ENCODE peak calls at places on chromosomes 12 and 14, in five cellular contexts. Q, A, S, O and M are unnamed samples.

GRCh38 chr12:7387289-7387688 is 56.7 kb downstream of the CD163L1 start:
- DNase-seq in O (no peak), A (no peak), S (no peak), Q (no peak), M (no peak)

GRCh38 chr12:50515587-50515986 is 10.8 kb downstream of the DIP2B start:
- DNase-seq in S (no peak), Q (no peak), A (no peak), O (no peak), M (no peak)

GRCh38 chr14:92880351-92880750 is 42.6 kb upstream of the CHGA start:
- DNase-seq in A (no peak), Q (no peak), O (no peak), S (no peak), M (no peak)

GRCh38 chr14:105474478-105475268 is at the start of gene CRIP2:
- DNase-seq in O (no peak), A (no peak), Q (peak), S (no peak), M (peak)

GRCh38 chr12:47808049-47808448 is 11.7 kb downstream of the HDAC7 start:
- DNase-seq in Q (no peak), S (peak), O (no peak), A (peak), M (no peak)

GRCh38 chr12:132735496-132735895 is 24.9 kb downstream of the PGAM5 start:
- DNase-seq in O (no peak), A (no peak), S (no peak), Q (no peak), M (no peak)

GRCh38 chr12:50132505-50133135 is 20.6 kb downstream of the COX14 start:
- DNase-seq in Q (no peak), A (no peak), O (peak), S (no peak), M (peak)

GRCh38 chr12:9253464-9253863 is 45.3 kb upstream of the PZP start:
- DNase-seq in S (no peak), O (no peak), Q (no peak), A (no peak), M (no peak)

GRCh38 chr12:58487280-58488141 is 432.8 kb downstream of the LRIG3 start:
- DNase-seq in Q (no peak), A (no peak), S (no peak), O (no peak), M (no peak)

GRCh38 chr12:27083861-27084271 is 1.5 kb upstream of the C12orf71 start:
- DNase-seq in A (peak), S (no peak), O (peak), Q (no peak), M (no peak)

GRCh38 chr12:75135021-75135420 is 74.6 kb downstream of the KCNC2 start:
- DNase-seq in Q (no peak), S (no peak), O (no peak), A (no peak), M (no peak)

GRCh38 chr12:122994781-122995502 is 14.5 kb downstream of the ARL6IP4 start:
- DNase-seq in A (no peak), O (no peak), S (no peak), Q (no peak), M (no peak)

GRCh38 chr14:51145246-51145645 is 50.3 kb upstream of the TRIM9 start:
- DNase-seq in Q (no peak), A (no peak), O (no peak), S (no peak), M (no peak)

GRCh38 chr14:93787465-93788306 is 599 bp downstream of the PRIMA1 start:
- DNase-seq in A (no peak), S (no peak), Q (no peak), O (no peak), M (no peak)

GRCh38 chr12:91406920-91407341 is 224.3 kb upstream of the DCN start:
- DNase-seq in Q (peak), S (no peak), O (peak), A (no peak), M (peak)

GRCh38 chr12:115506822-115507629 is 770.5 kb downstream of the MED13L start:
- DNase-seq in Q (no peak), A (no peak), O (no peak), S (no peak), M (no peak)

GRCh38 chr12:108757842-108758241 is 26.5 kb upstream of the CORO1C start:
- DNase-seq in O (no peak), S (no peak), A (no peak), Q (no peak), M (no peak)

GRCh38 chr14:58824106-58824505 is 186.3 kb downstream of the DACT1 start:
- DNase-seq in O (no peak), Q (no peak), S (no peak), A (no peak), M (no peak)

GRCh38 chr14:60087664-60088063 is 4.1 kb upstream of the PCNX4 start:
- DNase-seq in Q (no peak), A (no peak), O (no peak), S (no peak), M (no peak)

GRCh38 chr12:92899388-92900001 is 29.6 kb downstream of the EEA1 start:
- DNase-seq in S (no peak), A (peak), O (peak), Q (peak), M (peak)

GRCh38 chr12:108611884-108612415 is 14.1 kb upstream of the TMEM119 start:
- DNase-seq in A (no peak), S (peak), Q (peak), O (peak), M (peak)

GRCh38 chr12:80580254-80580653 is 127.2 kb upstream of the MYF6 start:
- DNase-seq in A (no peak), S (no peak), O (peak), Q (no peak), M (peak)

GRCh38 chr14:69901113-69901951 is 22.1 kb downstream of the SMOC1 start:
- DNase-seq in Q (no peak), O (peak), S (no peak), A (peak), M (no peak)